ENCODE peak calls at places on chromosomes 12 and 14, in four cellular contexts. A, H, J and B are unnamed samples.
A peak's percentile ranks its signal among the peaks of the same experiment; 100 is the strongest.

GRCh38 chr14:66315098-66315497 is 171.1 kb upstream of the CCDC196 start:
- DNase-seq in A (no peak), H (no peak), J (no peak), B (no peak)

GRCh38 chr12:79911889-79912656 is 22.8 kb downstream of the PPP1R12A start:
- DNase-seq in A (no peak), H (no peak), J (peak; percentile 50), B (no peak)

GRCh38 chr12:43835264-43835655 is 621 bp upstream of the TMEM117 start:
- DNase-seq in A (no peak), H (no peak), J (no peak), B (no peak)

GRCh38 chr14:100076133-100076532 is 10.9 kb downstream of the EVL start:
- DNase-seq in A (no peak), H (no peak), J (peak; percentile 36), B (no peak)

GRCh38 chr14:33452982-33453381 is 497.9 kb downstream of the EGLN3 start:
- DNase-seq in A (no peak), H (no peak), J (no peak), B (no peak)

GRCh38 chr12:107537464-107538119 is 148.0 kb upstream of the PWP1 start:
- DNase-seq in A (no peak), H (no peak), J (no peak), B (no peak)

GRCh38 chr12:13177896-13178295 is 18.6 kb upstream of the EMP1 start:
- DNase-seq in A (no peak), H (no peak), J (no peak), B (no peak)

GRCh38 chr12:118841588-118841987 is 139.8 kb upstream of the SRRM4 start:
- DNase-seq in A (no peak), H (no peak), J (no peak), B (no peak)

GRCh38 chr12:86719381-86719780 is 463.2 kb upstream of the MGAT4C start:
- DNase-seq in A (no peak), H (no peak), J (no peak), B (no peak)

GRCh38 chr14:49907186-49907585 is 14.3 kb downstream of the ARF6 start:
- DNase-seq in A (no peak), H (no peak), J (no peak), B (no peak)